ENCODE peak calls at places on chromosomes 7 and 10, in nine cellular contexts. A is left lung, H is psoas muscle, O is lower leg skin, N is BE2C, R is PC-3, D is left ventricle myocardium inferior, I is Peyer's patch, T is cardiac muscle cell. K is an unnamed sample.

GRCh38 chr7:106345421-106346166 is 60.8 kb upstream of the NAMPT start:
- DNase-seq in A (no peak), D (no peak), T (no peak), O (no peak), I (no peak), H (no peak), N (no peak), R (peak), K (peak)

GRCh38 chr10:80408198-80409085 is at the start of gene PRXL2A:
- DNase-seq in T (peak), N (peak), O (peak), D (peak), A (peak), H (peak), I (peak), R (no peak), K (peak)

GRCh38 chr10:112456533-112456932 is 9.5 kb downstream of the VTI1A start:
- DNase-seq in D (no peak), O (no peak), T (no peak), N (no peak), I (no peak), R (no peak), A (no peak), H (no peak), K (no peak)

GRCh38 chr10:61785410-61786105 is 115.9 kb upstream of the ARID5B start:
- DNase-seq in T (no peak), O (no peak), I (no peak), R (no peak), N (no peak), D (no peak), A (no peak), H (no peak), K (no peak)

GRCh38 chr7:143407296-143408246 is 1.1 kb downstream of the EPHA1 start:
- DNase-seq in T (no peak), N (no peak), I (no peak), O (peak), A (no peak), H (no peak), R (peak), D (no peak), K (no peak)

GRCh38 chr7:1943326-1943725 is 273.2 kb downstream of the ELFN1 start:
- DNase-seq in T (no peak), H (peak), A (peak), O (no peak), R (no peak), N (peak), I (no peak), D (peak), K (no peak)

GRCh38 chr7:50553973-50554372 is 11.2 kb downstream of the DDC start:
- DNase-seq in O (no peak), T (no peak), H (no peak), R (no peak), N (no peak), D (no peak), A (no peak), I (no peak), K (no peak)

GRCh38 chr10:90222372-90222771 is 521.0 kb downstream of the KIF20B start:
- DNase-seq in A (no peak), H (no peak), D (no peak), T (no peak), N (no peak), O (no peak), I (no peak), R (peak), K (peak)

GRCh38 chr7:30501264-30501663 is 3.4 kb downstream of the GGCT start:
- DNase-seq in R (no peak), O (no peak), H (no peak), T (no peak), A (no peak), I (no peak), N (no peak), D (no peak), K (no peak)

GRCh38 chr7:65951837-65952578 is 30.0 kb downstream of the GUSB start:
- DNase-seq in O (peak), H (no peak), R (peak), T (no peak), A (no peak), D (no peak), N (no peak), I (no peak), K (peak)

GRCh38 chr7:35253680-35254495 is at the start of gene TBX20:
- DNase-seq in O (no peak), I (no peak), D (peak), N (peak), H (peak), R (no peak), A (no peak), T (peak), K (peak)

GRCh38 chr7:47069385-47070076 is 512.4 kb downstream of the TNS3 start:
- DNase-seq in H (no peak), D (no peak), T (no peak), O (no peak), A (no peak), N (no peak), R (no peak), I (no peak), K (no peak)
- TF ChIP-seq CTCF in H (no peak), D (no peak), T (no peak), O (no peak), A (no peak), N (no peak), R (no peak), I (no peak), K (no peak)

GRCh38 chr10:72087969-72088878 is at the start of gene SPOCK2:
- DNase-seq in D (no peak), H (peak), A (no peak), O (peak), N (no peak), I (peak), R (no peak), T (no peak), K (no peak)
- H3K4me3 ChIP-seq in D (peak), H (peak), A (peak), O (peak), N (peak), I (peak), R (no peak), T (peak), K (peak)

GRCh38 chr7:152959610-152960009 is 200.1 kb downstream of the ACTR3B start:
- DNase-seq in T (peak), D (no peak), O (no peak), I (no peak), N (no peak), A (no peak), H (no peak), R (no peak), K (no peak)
- TF ChIP-seq CTCF in T (no peak), D (no peak), O (no peak), I (no peak), N (no peak), A (no peak), H (no peak), R (no peak), K (no peak)

GRCh38 chr7:140972876-140973829 is 41.6 kb downstream of the MRPS33 start:
- DNase-seq in D (no peak), N (no peak), O (no peak), H (no peak), I (no peak), R (no peak), A (no peak), T (no peak), K (no peak)

GRCh38 chr7:140972344-140972743 is 42.4 kb downstream of the MRPS33 start:
- DNase-seq in H (no peak), R (no peak), N (no peak), I (no peak), A (no peak), T (no peak), D (no peak), O (no peak), K (no peak)

GRCh38 chr7:140982508-140982907 is 32.2 kb downstream of the MRPS33 start:
- DNase-seq in N (no peak), D (no peak), A (no peak), T (no peak), I (no peak), H (no peak), O (no peak), R (peak), K (no peak)

GRCh38 chr7:140977351-140978140 is 37.2 kb downstream of the MRPS33 start:
- DNase-seq in T (no peak), O (no peak), A (no peak), D (no peak), H (no peak), I (no peak), N (no peak), R (peak), K (no peak)
- H3K4me3 ChIP-seq in T (no peak), O (no peak), A (no peak), D (no peak), H (no peak), I (no peak), N (no peak), R (no peak), K (no peak)

GRCh38 chr7:132004528-132004927 is 448.1 kb upstream of the PODXL start:
- DNase-seq in D (peak), A (peak), I (no peak), R (no peak), H (no peak), T (peak), O (no peak), N (peak), K (peak)
- TF ChIP-seq CTCF in D (peak), A (no peak), I (no peak), R (no peak), H (peak), T (peak), O (no peak), N (peak), K (peak)

GRCh38 chr7:71630521-71630920 is 498.6 kb downstream of the GALNT17 start:
- DNase-seq in D (no peak), T (no peak), N (no peak), H (no peak), O (no peak), I (no peak), R (no peak), A (no peak), K (no peak)

GRCh38 chr7:71637578-71637977 is 505.6 kb downstream of the GALNT17 start:
- DNase-seq in N (no peak), D (no peak), O (peak), I (no peak), H (no peak), R (no peak), T (no peak), A (no peak), K (peak)

GRCh38 chr7:71636329-71636728 is 504.4 kb downstream of the GALNT17 start:
- DNase-seq in R (no peak), O (peak), D (no peak), H (no peak), T (no peak), A (no peak), I (no peak), N (no peak), K (no peak)

GRCh38 chr7:71638108-71638507 is 506.2 kb downstream of the GALNT17 start:
- DNase-seq in R (no peak), H (no peak), O (no peak), N (no peak), A (no peak), I (no peak), D (no peak), T (no peak), K (no peak)

DNA sequence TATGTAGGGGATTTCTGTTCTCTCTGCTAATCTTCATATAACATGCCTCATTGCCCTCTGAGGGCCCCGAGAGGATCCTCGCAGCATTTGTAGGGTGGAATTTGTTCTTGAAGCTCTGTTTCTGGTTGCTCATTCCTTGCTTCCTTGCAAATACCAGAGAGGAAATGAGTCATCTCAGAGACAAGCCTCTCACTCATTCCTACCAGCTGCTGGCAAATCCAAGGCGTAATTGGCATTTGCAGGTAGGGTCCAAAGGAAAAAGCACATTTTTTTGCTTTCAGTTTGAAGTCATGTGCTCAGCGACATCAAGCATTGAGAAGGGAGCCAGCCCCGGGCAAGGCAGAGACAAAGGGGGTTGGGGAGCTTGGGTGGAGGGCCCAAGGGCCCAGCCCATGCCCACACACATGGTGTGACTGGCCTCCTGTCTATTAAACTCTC is 501.6 kb downstream of the GALNT17 start:
- DNase-seq in T (peak), D (no peak), O (no peak), R (peak), I (no peak), A (no peak), H (no peak), N (no peak), K (peak)
- H3K4me3 ChIP-seq in T (no peak), D (no peak), O (no peak), R (no peak), I (no peak), A (no peak), H (no peak), N (no peak), K (no peak)